ENCODE peak calls at places on chromosomes 13 and 19, in four cellular contexts. Q is spleen, N is sigmoid colon, X is astrocyte of the spinal cord. S is an unnamed sample.

GRCh38 chr13:43751624-43752023 is 35.1 kb downstream of the ENOX1 start:
- DNase-seq in Q (no peak), N (no peak), X (no peak), S (no peak)

GRCh38 chr19:4429266-4430200 is 27.1 kb downstream of the CHAF1A start:
- DNase-seq in X (no peak), N (no peak), Q (no peak), S (no peak)

GRCh38 chr13:49022472-49023144 is 46.9 kb downstream of the FNDC3A start:
- DNase-seq in N (no peak), X (peak), Q (no peak), S (no peak)

GRCh38 chr13:97413694-97414093 is 20.3 kb upstream of the RAP2A start:
- DNase-seq in Q (no peak), N (no peak), X (no peak), S (no peak)

GRCh38 chr13:94154362-94154761 is 325.1 kb downstream of the DCT start:
- DNase-seq in X (peak), N (no peak), Q (no peak), S (peak)

GRCh38 chr19:46495789-46496099 is at the start of gene PNMA8B:
- DNase-seq in N (peak), Q (peak), X (peak), S (no peak)

GRCh38 chr13:113091891-113092775 is 13.5 kb upstream of the F7 start:
- DNase-seq in X (no peak), Q (peak), N (no peak), S (no peak)

GRCh38 chr19:50580970-50581636 is 12.9 kb upstream of the LRRC4B start:
- DNase-seq in Q (peak), X (no peak), N (no peak), S (no peak)

GRCh38 chr13:42525035-42525504 is 48.9 kb upstream of the TNFSF11 start:
- DNase-seq in Q (no peak), X (peak), N (no peak), S (no peak)

GRCh38 chr19:4981681-4981958 is 12.7 kb downstream of the KDM4B start:
- DNase-seq in X (no peak), Q (no peak), N (no peak), S (no peak)

GRCh38 chr19:18364826-18365528 is 21.0 kb upstream of the GDF15 start:
- DNase-seq in Q (no peak), X (peak), N (peak), S (peak)

GRCh38 chr13:52348983-52349780 is 56.8 kb downstream of the THSD1 start:
- DNase-seq in X (peak), N (no peak), Q (no peak), S (no peak)

GRCh38 chr19:5013761-5014160 is 44.8 kb downstream of the KDM4B start:
- DNase-seq in N (no peak), X (no peak), Q (no peak), S (no peak)

GRCh38 chr19:42271861-42272534 is 2.9 kb downstream of the CIC start:
- DNase-seq in N (peak), Q (peak), X (no peak), S (no peak)

GRCh38 chr19:590396-590745 is 690 bp downstream of the HCN2 start:
- DNase-seq in N (no peak), X (peak), Q (no peak), S (no peak)

GRCh38 chr13:94712287-94712811 is at the start of gene SOX21:
- DNase-seq in Q (no peak), N (no peak), X (no peak), S (no peak)

GRCh38 chr13:48542138-48542537 is 9.3 kb upstream of the RCBTB2 start:
- DNase-seq in X (no peak), Q (no peak), N (no peak), S (no peak)

GRCh38 chr13:45206340-45206739 is 5.5 kb upstream of the KCTD4 start:
- DNase-seq in Q (no peak), N (no peak), X (peak), S (no peak)

GRCh38 chr13:109672545-109672944 is 113.8 kb downstream of the IRS2 start:
- DNase-seq in Q (no peak), N (no peak), X (no peak), S (no peak)

DNA sequence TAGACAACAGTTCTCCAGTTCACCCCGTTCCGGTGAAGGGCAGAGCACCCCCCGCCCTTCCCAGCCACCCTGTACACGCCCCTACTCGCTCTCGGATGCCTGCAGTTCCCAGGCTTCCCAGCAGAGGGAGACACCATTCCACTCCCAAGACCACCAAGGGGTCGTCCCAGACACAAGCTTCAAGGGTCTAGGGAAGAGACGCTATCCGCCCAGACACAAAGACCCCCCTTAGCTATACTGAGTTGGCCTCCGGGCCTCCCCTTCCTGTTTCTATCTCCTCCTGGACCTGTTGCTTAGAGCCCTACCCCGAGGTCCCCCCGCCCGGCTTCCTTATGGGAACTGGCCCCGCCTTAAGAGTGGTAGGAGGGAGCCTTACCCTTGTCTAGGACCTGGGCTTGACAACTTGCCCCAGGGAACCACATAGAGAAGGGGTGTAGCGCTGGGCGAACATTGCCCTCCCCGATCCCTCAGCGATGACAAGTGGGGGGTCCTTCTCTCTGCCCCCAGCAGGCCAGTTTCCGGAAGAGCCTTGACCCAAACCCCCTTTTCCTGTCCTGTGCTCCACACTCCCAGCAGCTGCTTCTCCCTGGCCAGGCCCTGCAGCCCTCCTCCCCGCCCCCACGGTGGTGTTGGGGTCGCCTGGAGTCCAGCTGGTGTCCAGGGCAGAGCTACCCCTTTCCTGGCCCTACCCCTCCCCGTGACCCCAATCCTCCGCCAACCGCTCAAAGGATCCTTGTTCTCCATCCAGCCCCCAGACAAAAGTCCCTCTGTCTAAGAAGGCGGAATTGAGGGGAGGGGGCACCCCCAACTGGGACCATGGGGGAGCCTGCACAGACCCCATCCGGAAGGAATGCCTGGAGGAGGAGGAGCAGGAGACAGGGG is 726 bp upstream of the FXYD3 start:
- DNase-seq in Q (peak), X (peak), N (peak), S (no peak)
- H3K4me3 ChIP-seq in Q (no peak), X (no peak), N (peak), S (peak)

DNA sequence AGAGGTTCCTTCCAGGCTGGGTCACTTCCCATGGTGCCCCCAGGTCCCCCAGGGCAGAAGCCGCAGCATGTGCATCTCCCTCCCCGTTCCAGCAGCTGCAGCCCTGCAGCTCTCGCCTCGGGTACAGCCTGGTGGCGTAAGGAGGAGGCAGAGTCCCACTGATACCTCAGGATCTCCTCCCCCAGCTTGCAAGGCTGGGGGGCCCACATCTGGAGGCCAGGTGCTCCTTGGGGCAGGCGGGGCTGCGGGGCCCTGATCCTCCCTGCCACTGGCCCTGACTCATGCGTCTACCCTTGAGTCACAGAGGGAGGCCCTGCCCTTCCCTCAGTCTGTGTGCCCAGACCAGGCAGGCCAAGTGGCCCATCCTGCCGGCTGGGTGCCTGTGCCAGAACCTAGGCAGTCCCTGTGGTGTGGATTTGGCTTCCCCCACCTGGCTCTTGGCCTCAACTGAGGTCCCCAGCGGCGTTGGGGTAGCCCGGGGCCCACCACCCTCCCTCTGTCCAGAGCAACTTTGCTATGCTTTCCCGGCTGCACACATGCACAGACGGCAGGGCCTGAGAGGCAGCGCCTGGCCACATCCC is 12.8 kb downstream of the YIPF2 start:
- DNase-seq in Q (no peak), X (peak), N (no peak), S (no peak)
- TF ChIP-seq CTCF in Q (no peak), X (no peak), N (no peak), S (no peak)

GRCh38 chr19:13461536-13461935 is 44.7 kb downstream of the CACNA1A start:
- DNase-seq in N (no peak), X (no peak), Q (no peak), S (no peak)

GRCh38 chr19:13463296-13463695 is 43.0 kb downstream of the CACNA1A start:
- DNase-seq in Q (no peak), X (peak), N (no peak), S (no peak)

GRCh38 chr19:13466697-13467096 is 39.6 kb downstream of the CACNA1A start:
- DNase-seq in N (no peak), Q (no peak), X (no peak), S (no peak)
- H3K4me3 ChIP-seq in N (no peak), Q (no peak), X (no peak), S (no peak)

GRCh38 chr13:24650157-24650556 is 30.1 kb upstream of the ATP12A start:
- DNase-seq in X (peak), N (no peak), Q (no peak), S (no peak)

GRCh38 chr13:24651718-24652345 is 28.4 kb upstream of the ATP12A start:
- DNase-seq in Q (no peak), N (no peak), X (no peak), S (no peak)

GRCh38 chr13:24649685-24650038 is 30.5 kb upstream of the ATP12A start:
- DNase-seq in Q (no peak), N (no peak), X (no peak), S (no peak)

GRCh38 chr13:24648271-24648670 is 31.9 kb upstream of the ATP12A start:
- DNase-seq in N (no peak), X (no peak), Q (no peak), S (no peak)

GRCh38 chr13:24648983-24649684 is 31.1 kb upstream of the ATP12A start:
- DNase-seq in X (no peak), N (no peak), Q (no peak), S (no peak)
- TF ChIP-seq CTCF in X (no peak), N (no peak), Q (no peak), S (no peak)

GRCh38 chr13:57630661-57631606 is 610 bp upstream of the PCDH17 start:
- DNase-seq in Q (no peak), N (no peak), X (peak), S (no peak)
- H3K4me3 ChIP-seq in Q (peak), N (peak), X (peak), S (peak)